ENCODE peak calls at places on chromosome 15, in ten cellular contexts. W, P, K, X, E, I, O, M, A and G are unnamed samples.

GRCh38 chr15:40266828-40267304 is 16.0 kb downstream of the ANKRD63 start:
- DNase-seq in W (peak; percentile 52), P (peak; percentile 45), K (peak; percentile 97), X (peak; percentile 75), E (no peak), I (peak; percentile 19), O (peak; percentile 53), M (no peak), A (no peak), G (no peak)

GRCh38 chr15:77993374-77993911 is 84.1 kb downstream of the TBC1D2B start:
- DNase-seq in W (no peak), P (no peak), K (no peak), X (peak; percentile 43), E (peak; percentile 21), I (no peak), O (no peak), M (no peak), A (no peak), G (no peak)

GRCh38 chr15:52171386-52171785 is 19.8 kb downstream of the GNB5 start:
- DNase-seq in W (no peak), P (no peak), K (peak; percentile 24), X (no peak), E (no peak), I (no peak), O (no peak), M (no peak), A (no peak), G (no peak)

GRCh38 chr15:77508541-77509505 is 88.1 kb downstream of the HMG20A start:
- DNase-seq in W (no peak), P (no peak), K (peak; percentile 71), X (no peak), E (peak; percentile 73), I (peak; percentile 51), O (no peak), M (no peak), A (no peak), G (no peak)

GRCh38 chr15:89569090-89569745 is 6.1 kb upstream of the TICRR start:
- DNase-seq in W (no peak), P (no peak), K (no peak), X (no peak), E (no peak), I (no peak), O (no peak), M (no peak), A (no peak), G (no peak)

GRCh38 chr15:81225161-81225671 is 28.5 kb downstream of the IL16 start:
- DNase-seq in W (peak; percentile 70), P (peak; percentile 25), K (no peak), X (no peak), E (peak; percentile 80), I (peak; percentile 61), O (no peak), M (no peak), A (no peak), G (no peak)

GRCh38 chr15:84929795-84930371 is 45.4 kb downstream of the SLC28A1 start:
- DNase-seq in W (no peak), P (peak; percentile 85), K (peak; percentile 72), X (no peak), E (no peak), I (no peak), O (peak; percentile 76), M (no peak), A (no peak), G (no peak)

GRCh38 chr15:49669288-49669687 is 48.4 kb downstream of the DTWD1 start:
- DNase-seq in W (no peak), P (no peak), K (no peak), X (no peak), E (no peak), I (no peak), O (no peak), M (no peak), A (no peak), G (no peak)

GRCh38 chr15:94036156-94036555 is 195.2 kb upstream of the MCTP2 start:
- DNase-seq in W (no peak), P (no peak), K (no peak), X (no peak), E (no peak), I (no peak), O (no peak), M (no peak), A (no peak), G (no peak)

GRCh38 chr15:51493892-51494291 is 128.7 kb downstream of the DMXL2 start:
- DNase-seq in W (no peak), P (no peak), K (peak; percentile 73), X (no peak), E (no peak), I (no peak), O (no peak), M (no peak), A (no peak), G (no peak)

GRCh38 chr15:27884726-27885125 is 214.4 kb downstream of the OCA2 start:
- DNase-seq in W (no peak), P (no peak), K (no peak), X (no peak), E (no peak), I (no peak), O (no peak), M (no peak), A (no peak), G (no peak)

GRCh38 chr15:72397780-72398179 is 325 bp upstream of the TMEM202 start:
- DNase-seq in W (no peak), P (no peak), K (no peak), X (no peak), E (no peak), I (no peak), O (no peak), M (no peak), A (no peak), G (no peak)

GRCh38 chr15:24878153-24878552 is 76.6 kb upstream of the SNRPN start:
- DNase-seq in W (no peak), P (peak; percentile 6), K (peak; percentile 61), X (peak; percentile 34), E (peak; percentile 48), I (no peak), O (no peak), M (no peak), A (no peak), G (no peak)

GRCh38 chr15:34969340-34970097 is at the start of gene AQR:
- DNase-seq in W (peak; percentile 95), P (peak; percentile 96), K (peak; percentile 98), X (peak; percentile 92), E (peak; percentile 97), I (peak; percentile 94), O (peak; percentile 90), M (peak; percentile 95), A (peak; percentile 87), G (peak; percentile 83)
- TF ChIP-seq POLR2A in W (no peak), P (peak; percentile 84), K (peak; percentile 89), X (peak; percentile 65), E (no peak), I (no peak), O (peak; percentile 43), M (peak; percentile 86), A (peak; percentile 93), G (no peak)

GRCh38 chr15:92886229-92886628 is 13.9 kb upstream of the CHD2 start:
- DNase-seq in W (no peak), P (no peak), K (no peak), X (no peak), E (no peak), I (no peak), O (no peak), M (no peak), A (no peak), G (no peak)
- H3K4me3 ChIP-seq in W (peak overlapping the region; percentile 76), P (peak overlapping the region; percentile 98), K (no peak overlapping the region), X (no peak overlapping the region), E (peak overlapping the region; percentile 90), I (no peak overlapping the region), O (peak overlapping the region; percentile 98), M (no peak overlapping the region), A (peak overlapping the region; percentile 97), G (peak overlapping the region; percentile 97)

GRCh38 chr15:64892850-64893403 is 18.8 kb upstream of the ANKDD1A start:
- DNase-seq in W (no peak), P (no peak), K (no peak), X (no peak), E (no peak), I (no peak), O (no peak), M (no peak), A (peak; percentile 45), G (no peak)

GRCh38 chr15:64895285-64896065 is 16.2 kb upstream of the ANKDD1A start:
- DNase-seq in W (no peak), P (peak; percentile 41), K (peak; percentile 65), X (no peak), E (peak; percentile 51), I (no peak), O (no peak), M (no peak), A (peak; percentile 77), G (no peak)

GRCh38 chr15:64894395-64895056 is 17.2 kb upstream of the ANKDD1A start:
- DNase-seq in W (no peak), P (peak; percentile 84), K (no peak), X (no peak), E (no peak), I (no peak), O (no peak), M (no peak), A (peak; percentile 76), G (peak; percentile 27)

GRCh38 chr15:64891546-64891945 is 20.2 kb upstream of the ANKDD1A start:
- DNase-seq in W (no peak), P (no peak), K (no peak), X (no peak), E (no peak), I (no peak), O (no peak), M (no peak), A (peak; percentile 23), G (no peak)

DNA sequence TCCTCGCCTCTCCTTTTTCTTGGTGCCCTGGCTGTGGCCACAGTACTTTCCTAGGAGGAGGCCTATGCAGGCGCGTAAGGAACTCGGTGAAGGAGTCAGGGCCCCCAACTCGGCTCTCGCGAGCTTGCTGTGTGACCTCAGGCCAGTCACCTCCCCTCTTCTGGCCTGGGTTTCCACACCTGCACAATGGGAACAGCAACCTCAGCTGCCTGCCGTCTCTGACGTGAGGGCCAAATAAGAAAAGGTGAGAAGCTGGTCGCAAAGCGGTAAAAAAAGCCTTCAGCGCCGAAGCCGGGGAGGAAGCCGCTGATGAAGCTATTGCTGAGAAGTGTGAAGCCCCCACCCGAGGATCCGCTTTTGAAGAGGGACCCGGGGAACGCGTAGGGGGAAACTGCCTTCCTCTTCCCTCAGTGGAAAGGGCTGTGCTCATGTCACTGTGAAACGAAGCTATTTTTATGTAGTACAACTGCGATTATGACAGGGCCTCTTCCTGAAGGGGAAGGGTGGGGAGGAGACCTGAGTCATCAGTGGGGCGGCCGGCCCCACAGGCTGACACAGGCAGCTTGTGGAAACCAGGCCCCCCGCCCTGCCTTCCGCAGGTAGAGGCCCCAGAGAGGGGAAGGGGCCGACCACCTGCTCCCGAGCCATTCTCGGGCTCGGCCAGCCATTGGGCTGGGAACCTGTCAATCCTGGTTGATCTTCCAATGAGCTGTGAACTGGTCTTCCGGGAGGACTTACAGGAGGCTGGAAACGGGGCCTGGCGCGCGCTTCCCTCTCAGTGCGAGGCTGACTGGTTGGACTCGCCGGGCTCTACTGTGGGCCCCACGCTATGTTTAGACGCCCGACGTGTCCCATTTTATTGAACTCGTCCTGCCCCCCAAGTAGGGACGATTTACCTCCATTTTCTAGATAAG is 18.0 kb upstream of the ANKDD1A start:
- DNase-seq in W (peak; percentile 92), P (peak; percentile 92), K (peak; percentile 93), X (peak; percentile 89), E (peak; percentile 97), I (peak; percentile 88), O (peak; percentile 83), M (peak; percentile 96), A (peak; percentile 99), G (peak; percentile 88)
- TF ChIP-seq POLR2A in W (peak; percentile 64), P (peak; percentile 61), K (peak; percentile 33), X (peak; percentile 38), E (no peak), I (no peak), O (no peak), M (no peak), A (peak; percentile 86), G (no peak)

GRCh38 chr15:69593981-69594966 is 141.7 kb downstream of the RPLP1 start:
- DNase-seq in W (peak; percentile 39), P (peak; percentile 90), K (peak; percentile 38), X (peak; percentile 26), E (peak; percentile 63), I (peak; percentile 47), O (peak; percentile 65), M (no peak), A (no peak), G (no peak)
- H3K4me3 ChIP-seq in W (no peak overlapping the region), P (no peak overlapping the region), K (no peak overlapping the region), X (no peak overlapping the region), E (no peak overlapping the region), I (no peak overlapping the region), O (peak overlapping the region; percentile 12), M (no peak overlapping the region), A (no peak overlapping the region), G (peak overlapping the region; percentile 9)